ENCODE peak calls at places on chromosomes 5 and 9, in seven cellular contexts. F, V, J, W, H, P and I are unnamed samples.

GRCh38 chr9:7489018-7489417 is 310.6 kb downstream of the DMAC1 start:
- DNase-seq in F (peak; percentile 43), J (no peak), P (no peak), V (no peak), H (peak; percentile 38), W (no peak), I (no peak)

GRCh38 chr5:126917918-126918623 is 112.3 kb downstream of the MARCHF3 start:
- DNase-seq in F (no peak), J (peak; percentile 74), P (peak; percentile 60), H (no peak), W (no peak), V (no peak), I (no peak)

GRCh38 chr9:115250646-115251045 is 132.7 kb upstream of the TNC start:
- DNase-seq in W (no peak), F (no peak), H (no peak), P (no peak), V (no peak), J (peak; percentile 98), I (no peak)

GRCh38 chr9:127805620-127806019 is 2.9 kb downstream of the FPGS start:
- DNase-seq in P (peak; percentile 71), F (peak; percentile 23), H (peak; percentile 54), W (peak; percentile 47), J (no peak), V (no peak), I (no peak)

GRCh38 chr9:125988479-125989050 is 241.4 kb downstream of the PBX3 start:
- DNase-seq in V (peak; percentile 2), F (no peak), P (no peak), J (no peak), H (no peak), W (no peak), I (no peak)

GRCh38 chr5:23476580-23476979 is 30.8 kb upstream of the PRDM9 start:
- DNase-seq in V (no peak), F (no peak), P (no peak), J (no peak), W (no peak), H (no peak), I (no peak)

GRCh38 chr9:22452415-22453010 is 5.9 kb downstream of the DMRTA1 start:
- DNase-seq in W (peak; percentile 29), P (peak; percentile 38), J (peak; percentile 31), F (no peak), V (peak; percentile 48), H (peak; percentile 54), I (peak; percentile 32)

GRCh38 chr9:136047775-136048559 is 47.1 kb downstream of the NACC2 start:
- DNase-seq in H (no peak), W (no peak), F (no peak), P (no peak), J (no peak), V (no peak), I (no peak)

GRCh38 chr5:38157024-38157423 is 101.3 kb upstream of the EGFLAM start:
- DNase-seq in V (no peak), J (no peak), H (no peak), P (no peak), W (no peak), F (no peak), I (no peak)

GRCh38 chr5:168609806-168610482 is 30.8 kb upstream of the PANK3 start:
- DNase-seq in V (no peak), J (no peak), P (no peak), F (no peak), W (no peak), H (no peak), I (no peak)

GRCh38 chr5:15790446-15791005 is 290.5 kb downstream of the FBXL7 start:
- DNase-seq in H (no peak), V (no peak), P (no peak), F (no peak), J (no peak), W (no peak), I (no peak)

GRCh38 chr9:72305102-72305546 is 59.9 kb downstream of the ZFAND5 start:
- DNase-seq in P (peak; percentile 99), H (peak; percentile 89), V (no peak), F (peak; percentile 87), J (peak; percentile 92), W (peak; percentile 95), I (peak; percentile 89)

GRCh38 chr9:106757539-106757938 is 105.4 kb upstream of the ZNF462 start:
- DNase-seq in P (no peak), V (no peak), J (no peak), F (no peak), W (no peak), H (no peak), I (no peak)

GRCh38 chr5:124057815-124058231 is 545.8 kb downstream of the CSNK1G3 start:
- DNase-seq in W (no peak), H (no peak), J (no peak), V (no peak), P (no peak), F (no peak), I (peak; percentile 18)

GRCh38 chr9:9912459-9912858 is 700.3 kb downstream of the PTPRD start:
- DNase-seq in V (no peak), F (no peak), H (no peak), J (no peak), W (no peak), P (no peak), I (no peak)

DNA sequence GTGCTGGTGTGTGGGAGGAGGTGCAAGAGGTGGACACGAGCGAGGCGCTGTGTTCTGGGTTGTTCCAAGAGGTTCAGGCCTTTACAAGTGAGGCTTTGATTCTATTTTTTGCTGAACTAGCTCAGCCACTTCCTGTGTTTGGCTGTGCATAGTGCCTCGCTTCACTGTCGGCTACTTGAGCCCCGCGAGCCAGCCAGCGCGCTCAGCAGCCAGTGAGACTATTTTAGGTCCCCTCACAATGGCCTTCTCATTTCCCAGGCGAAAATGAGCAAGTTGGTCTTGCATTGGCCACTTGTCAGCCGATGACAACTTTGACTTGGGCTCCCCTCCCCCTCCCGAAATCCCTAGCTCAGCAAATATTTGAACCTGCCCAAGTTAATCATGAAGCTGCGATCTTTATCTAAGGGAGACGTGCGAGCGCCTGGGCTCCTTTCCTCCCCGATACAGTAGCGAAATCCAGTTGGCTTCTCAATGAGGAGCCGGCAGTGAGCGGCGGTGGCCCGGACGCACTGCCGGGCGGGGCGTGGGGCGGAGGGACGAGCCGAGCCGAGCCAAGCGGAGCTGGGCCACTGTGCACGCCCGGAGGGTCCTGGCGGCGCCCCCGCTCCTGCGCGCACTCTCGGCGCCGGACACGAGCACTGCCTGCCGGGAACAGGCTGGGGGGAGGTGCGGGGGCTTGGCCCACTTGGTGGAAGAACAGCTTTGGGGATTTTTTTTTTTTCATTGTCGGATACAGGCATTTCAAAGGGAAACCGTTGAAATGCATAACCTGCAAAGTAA is 72.6 kb downstream of the PIK3R1 start:
- DNase-seq in W (no peak), H (peak; percentile 66), J (peak; percentile 37), F (peak; percentile 77), P (peak; percentile 32), V (peak; percentile 25), I (peak; percentile 48)
- TF ChIP-seq POLR2A in W (no peak), H (peak; percentile 42), J (no peak), F (no peak), P (peak; percentile 25), V (no peak), I (no peak)

DNA sequence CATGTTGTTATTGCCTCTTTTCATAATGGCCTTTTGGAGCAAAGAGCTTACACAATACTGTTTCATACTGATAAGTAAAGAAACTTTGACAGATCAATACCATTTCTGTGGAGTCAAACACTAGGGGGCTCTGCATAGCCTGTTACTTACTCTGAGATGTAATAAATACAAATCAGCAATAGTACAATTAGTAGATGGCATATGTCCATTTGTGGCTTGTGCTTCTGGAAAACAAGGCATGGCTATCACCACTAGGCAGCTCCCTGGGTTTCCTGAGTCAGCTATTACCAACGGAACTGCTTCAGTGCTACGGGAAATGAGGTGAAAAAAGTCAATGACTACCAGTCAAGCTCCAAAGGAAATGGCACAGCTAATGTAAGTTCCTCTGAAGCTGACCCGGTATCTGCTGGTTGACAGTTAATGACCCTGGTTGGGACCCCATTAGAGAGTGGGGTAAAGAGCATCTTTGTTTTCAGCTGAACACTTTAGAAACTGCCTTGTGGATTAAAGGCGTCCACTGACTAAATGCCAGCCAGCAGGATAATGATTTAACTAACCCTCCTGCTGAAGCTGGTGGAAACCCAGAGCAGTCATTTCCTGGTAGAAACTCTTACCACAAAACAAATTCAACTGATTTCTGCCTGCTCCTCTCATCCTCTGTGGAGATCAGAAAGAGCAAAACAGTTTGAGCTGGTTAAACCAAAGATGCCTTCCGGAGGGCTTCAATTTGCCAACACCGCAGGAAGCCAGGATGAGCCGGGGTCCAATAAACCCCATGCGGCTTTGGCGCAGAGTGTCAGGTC is 69.0 kb upstream of the FAM169A start:
- DNase-seq in V (no peak), P (no peak), F (no peak), J (peak; percentile 50), H (no peak), W (peak; percentile 38), I (no peak)
- TF ChIP-seq POLR2A in V (no peak), P (no peak), F (no peak), J (no peak), H (no peak), W (no peak), I (no peak)

GRCh38 chr5:32587067-32587551 is 1.8 kb downstream of the SUB1 start:
- DNase-seq in H (no peak), V (no peak), P (no peak), J (no peak), F (no peak), W (no peak), I (no peak)

GRCh38 chr5:32586251-32586642 is 890 bp downstream of the SUB1 start:
- DNase-seq in J (no peak), W (no peak), F (no peak), P (no peak), H (no peak), V (no peak), I (no peak)

GRCh38 chr5:32584651-32585050 is 706 bp upstream of the SUB1 start:
- DNase-seq in P (no peak), F (no peak), H (no peak), V (no peak), J (no peak), W (no peak), I (no peak)

GRCh38 chr5:32585122-32585445 is 273 bp upstream of the SUB1 start:
- DNase-seq in P (no peak), V (no peak), W (no peak), J (no peak), H (no peak), F (no peak), I (no peak)

DNA sequence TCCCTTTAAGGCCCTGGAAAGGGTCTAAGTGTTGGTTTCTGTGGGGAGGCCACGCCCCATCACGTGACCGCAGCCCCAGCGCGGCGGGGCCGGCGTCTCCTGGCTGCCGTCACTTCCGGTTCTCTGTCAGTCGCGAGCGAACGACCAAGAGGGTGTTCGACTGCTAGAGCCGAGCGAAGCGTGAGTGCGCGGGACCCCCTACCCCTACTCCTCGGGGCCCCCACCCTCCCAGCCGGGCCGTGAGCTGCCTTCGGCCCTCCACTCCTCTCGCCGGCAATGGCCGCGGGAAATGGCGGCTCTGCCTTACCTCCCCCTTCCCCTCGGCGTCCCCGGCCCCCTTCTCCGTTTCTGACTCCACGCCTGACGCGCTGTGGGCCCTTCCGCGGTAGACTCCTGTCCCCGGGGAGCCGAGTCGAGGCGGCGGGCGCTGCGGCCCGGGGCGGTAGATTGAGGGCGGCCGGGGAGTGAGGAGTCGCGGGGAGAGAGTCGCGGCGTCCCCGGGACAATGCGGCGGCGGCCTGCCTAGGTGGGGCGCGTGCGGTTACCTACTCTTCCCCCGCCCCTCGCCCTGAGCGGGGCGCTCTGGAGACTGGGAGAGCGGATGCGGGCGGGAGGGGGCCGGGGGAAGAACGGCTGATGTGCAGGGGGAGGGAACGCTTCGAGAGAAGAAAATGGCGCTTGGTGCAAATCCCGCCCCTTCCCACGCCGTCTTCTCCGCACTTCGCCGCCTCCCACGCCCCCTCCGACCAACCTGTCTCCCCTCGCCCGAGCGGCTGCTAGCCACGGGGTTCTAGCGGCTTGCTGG is at the start of gene SUB1:
- DNase-seq in W (peak; percentile 85), P (peak; percentile 92), V (peak; percentile 91), F (peak; percentile 96), J (peak; percentile 90), H (peak; percentile 95), I (peak; percentile 83)
- TF ChIP-seq POLR2A in W (peak; percentile 78), P (peak; percentile 84), V (peak; percentile 56), F (peak; percentile 69), J (peak; percentile 92), H (peak; percentile 87), I (no peak)

GRCh38 chr5:40755407-40756365 is at the start of gene TTC33:
- DNase-seq in V (peak; percentile 93), P (peak; percentile 96), J (peak; percentile 93), F (peak; percentile 95), W (peak; percentile 89), H (peak; percentile 96), I (peak; percentile 99)
- TF ChIP-seq POLR2A in V (peak; percentile 24), P (no peak), J (peak; percentile 27), F (peak; percentile 59), W (no peak), H (peak; percentile 63), I (no peak)